ENCODE peak calls at places on chromosomes 11 and 22, in nine cellular contexts. One of them, this sample, is unnamed.

GRCh38 chr22:45503816-45504702 is 1.4 kb downstream of the FBLN1 start:
- DNase-seq in lower lobe of right lung: peak; percentile 38
- DNase-seq in PC-3: no peak
- DNase-seq in cardiac muscle cell: peak; percentile 67
- DNase-seq in left ventricle myocardium inferior: no peak
- DNase-seq in B cell: no peak
- DNase-seq in dorsolateral prefrontal cortex: no peak
- DNase-seq in ovary: peak; percentile 53
- DNase-seq in mucosa of descending colon: no peak
- DNase-seq in this sample: no peak

GRCh38 chr22:24216541-24217209 is 28.2 kb downstream of the GGT5 start:
- DNase-seq in lower lobe of right lung: no peak
- DNase-seq in PC-3: no peak
- DNase-seq in cardiac muscle cell: no peak
- DNase-seq in left ventricle myocardium inferior: no peak
- DNase-seq in B cell: no peak
- DNase-seq in dorsolateral prefrontal cortex: no peak
- DNase-seq in ovary: no peak
- DNase-seq in mucosa of descending colon: no peak
- DNase-seq in this sample: no peak

GRCh38 chr11:61041755-61042518 is 60.4 kb upstream of the CD5 start:
- DNase-seq in lower lobe of right lung: no peak
- DNase-seq in PC-3: peak; percentile 52
- DNase-seq in cardiac muscle cell: peak; percentile 32
- DNase-seq in left ventricle myocardium inferior: peak; percentile 35
- DNase-seq in B cell: peak; percentile 67
- DNase-seq in dorsolateral prefrontal cortex: no peak
- DNase-seq in ovary: peak; percentile 64
- DNase-seq in mucosa of descending colon: peak; percentile 62
- DNase-seq in this sample: no peak

GRCh38 chr11:64237484-64237951 is 3.1 kb downstream of the VEGFB start:
- DNase-seq in lower lobe of right lung: peak; percentile 88
- DNase-seq in PC-3: peak; percentile 95
- DNase-seq in cardiac muscle cell: no peak
- DNase-seq in left ventricle myocardium inferior: no peak
- DNase-seq in B cell: no peak
- DNase-seq in dorsolateral prefrontal cortex: no peak
- DNase-seq in ovary: peak; percentile 47
- DNase-seq in mucosa of descending colon: peak; percentile 91
- DNase-seq in this sample: no peak

GRCh38 chr11:43129329-43129728 is 182.5 kb upstream of the API5 start:
- DNase-seq in lower lobe of right lung: no peak
- DNase-seq in PC-3: no peak
- DNase-seq in cardiac muscle cell: no peak
- DNase-seq in left ventricle myocardium inferior: no peak
- DNase-seq in B cell: no peak
- DNase-seq in dorsolateral prefrontal cortex: no peak
- DNase-seq in ovary: no peak
- DNase-seq in mucosa of descending colon: no peak
- DNase-seq in this sample: no peak

GRCh38 chr11:67060111-67060522 is 3.5 kb downstream of the RHOD start:
- DNase-seq in lower lobe of right lung: no peak
- DNase-seq in PC-3: peak; percentile 48
- DNase-seq in cardiac muscle cell: no peak
- DNase-seq in left ventricle myocardium inferior: no peak
- DNase-seq in B cell: no peak
- DNase-seq in dorsolateral prefrontal cortex: no peak
- DNase-seq in ovary: no peak
- DNase-seq in mucosa of descending colon: no peak
- DNase-seq in this sample: no peak

GRCh38 chr11:123590296-123590912 is 64.0 kb downstream of the SCN3B start:
- DNase-seq in lower lobe of right lung: no peak
- DNase-seq in PC-3: peak; percentile 93
- DNase-seq in cardiac muscle cell: peak; percentile 62
- DNase-seq in left ventricle myocardium inferior: no peak
- DNase-seq in B cell: no peak
- DNase-seq in dorsolateral prefrontal cortex: no peak
- DNase-seq in ovary: no peak
- DNase-seq in mucosa of descending colon: peak; percentile 70
- DNase-seq in this sample: no peak

GRCh38 chr11:97641988-97642387 is 1252.2 kb downstream of the JRKL start:
- DNase-seq in lower lobe of right lung: no peak
- DNase-seq in PC-3: no peak
- DNase-seq in cardiac muscle cell: no peak
- DNase-seq in left ventricle myocardium inferior: no peak
- DNase-seq in B cell: no peak
- DNase-seq in dorsolateral prefrontal cortex: no peak
- DNase-seq in ovary: no peak
- DNase-seq in mucosa of descending colon: no peak
- DNase-seq in this sample: no peak

GRCh38 chr11:67301951-67302516 is 1.3 kb upstream of the SSH3 start:
- DNase-seq in lower lobe of right lung: peak; percentile 73
- DNase-seq in PC-3: peak; percentile 49
- DNase-seq in cardiac muscle cell: peak; percentile 57
- DNase-seq in left ventricle myocardium inferior: peak; percentile 64
- DNase-seq in B cell: no peak
- DNase-seq in dorsolateral prefrontal cortex: peak; percentile 61
- DNase-seq in ovary: peak; percentile 47
- DNase-seq in mucosa of descending colon: peak; percentile 81
- DNase-seq in this sample: no peak

GRCh38 chr11:78860720-78861422 is 286.2 kb upstream of the NARS2 start:
- DNase-seq in lower lobe of right lung: no peak
- DNase-seq in PC-3: peak; percentile 51
- DNase-seq in cardiac muscle cell: peak; percentile 63
- DNase-seq in left ventricle myocardium inferior: no peak
- DNase-seq in B cell: no peak
- DNase-seq in dorsolateral prefrontal cortex: no peak
- DNase-seq in ovary: no peak
- DNase-seq in mucosa of descending colon: no peak
- DNase-seq in this sample: no peak

GRCh38 chr11:587978-588380 is 11.7 kb downstream of the PHRF1 start:
- DNase-seq in lower lobe of right lung: peak; percentile 77
- DNase-seq in PC-3: no peak
- DNase-seq in cardiac muscle cell: peak; percentile 71
- DNase-seq in left ventricle myocardium inferior: no peak
- DNase-seq in B cell: no peak
- DNase-seq in dorsolateral prefrontal cortex: no peak
- DNase-seq in ovary: peak; percentile 49
- DNase-seq in mucosa of descending colon: peak; percentile 17
- DNase-seq in this sample: no peak

GRCh38 chr11:126601136-126601535 is 245.7 kb downstream of the ST3GAL4 start:
- DNase-seq in lower lobe of right lung: no peak
- DNase-seq in PC-3: no peak
- DNase-seq in cardiac muscle cell: no peak
- DNase-seq in left ventricle myocardium inferior: no peak
- DNase-seq in B cell: no peak
- DNase-seq in dorsolateral prefrontal cortex: no peak
- DNase-seq in ovary: no peak
- DNase-seq in mucosa of descending colon: no peak
- DNase-seq in this sample: no peak

GRCh38 chr22:20571531-20572007 is 64.2 kb downstream of the MED15 start:
- DNase-seq in lower lobe of right lung: no peak
- DNase-seq in PC-3: peak; percentile 7
- DNase-seq in cardiac muscle cell: peak; percentile 54
- DNase-seq in left ventricle myocardium inferior: peak; percentile 37
- DNase-seq in B cell: peak; percentile 69
- DNase-seq in dorsolateral prefrontal cortex: no peak
- DNase-seq in ovary: no peak
- DNase-seq in mucosa of descending colon: peak; percentile 59
- DNase-seq in this sample: no peak

GRCh38 chr11:69925366-69926196 is 106.4 kb upstream of the FGF3 start:
- DNase-seq in lower lobe of right lung: peak; percentile 28
- DNase-seq in PC-3: no peak
- DNase-seq in cardiac muscle cell: no peak
- DNase-seq in left ventricle myocardium inferior: no peak
- DNase-seq in B cell: no peak
- DNase-seq in dorsolateral prefrontal cortex: no peak
- DNase-seq in ovary: peak; percentile 13
- DNase-seq in mucosa of descending colon: peak; percentile 6
- DNase-seq in this sample: no peak

GRCh38 chr11:116257871-116258270 is 514.9 kb downstream of the BUD13 start:
- DNase-seq in lower lobe of right lung: no peak
- DNase-seq in PC-3: no peak
- DNase-seq in cardiac muscle cell: no peak
- DNase-seq in left ventricle myocardium inferior: no peak
- DNase-seq in B cell: no peak
- DNase-seq in dorsolateral prefrontal cortex: no peak
- DNase-seq in ovary: no peak
- DNase-seq in mucosa of descending colon: no peak
- DNase-seq in this sample: no peak

GRCh38 chr11:121112498-121113455 is 11.7 kb downstream of the TECTA start:
- DNase-seq in lower lobe of right lung: peak; percentile 69
- DNase-seq in PC-3: peak; percentile 87
- DNase-seq in cardiac muscle cell: peak; percentile 85
- DNase-seq in left ventricle myocardium inferior: peak; percentile 52
- DNase-seq in B cell: peak; percentile 25
- DNase-seq in dorsolateral prefrontal cortex: peak; percentile 50
- DNase-seq in ovary: peak; percentile 65
- DNase-seq in mucosa of descending colon: no peak
- DNase-seq in this sample: no peak

GRCh38 chr11:70398834-70399680 is 728 bp downstream of the CTTN start:
- DNase-seq in lower lobe of right lung: no peak
- DNase-seq in PC-3: no peak
- DNase-seq in cardiac muscle cell: no peak
- DNase-seq in left ventricle myocardium inferior: no peak
- DNase-seq in B cell: peak; percentile 34
- DNase-seq in dorsolateral prefrontal cortex: no peak
- DNase-seq in ovary: peak; percentile 60
- DNase-seq in mucosa of descending colon: peak; percentile 42
- DNase-seq in this sample: no peak

GRCh38 chr11:37946155-37946766 is 1348.2 kb upstream of the RAG2 start:
- DNase-seq in lower lobe of right lung: no peak
- DNase-seq in PC-3: peak; percentile 54
- DNase-seq in cardiac muscle cell: peak; percentile 75
- DNase-seq in left ventricle myocardium inferior: no peak
- DNase-seq in B cell: peak; percentile 1
- DNase-seq in dorsolateral prefrontal cortex: no peak
- DNase-seq in ovary: no peak
- DNase-seq in mucosa of descending colon: no peak
- DNase-seq in this sample: no peak

DNA sequence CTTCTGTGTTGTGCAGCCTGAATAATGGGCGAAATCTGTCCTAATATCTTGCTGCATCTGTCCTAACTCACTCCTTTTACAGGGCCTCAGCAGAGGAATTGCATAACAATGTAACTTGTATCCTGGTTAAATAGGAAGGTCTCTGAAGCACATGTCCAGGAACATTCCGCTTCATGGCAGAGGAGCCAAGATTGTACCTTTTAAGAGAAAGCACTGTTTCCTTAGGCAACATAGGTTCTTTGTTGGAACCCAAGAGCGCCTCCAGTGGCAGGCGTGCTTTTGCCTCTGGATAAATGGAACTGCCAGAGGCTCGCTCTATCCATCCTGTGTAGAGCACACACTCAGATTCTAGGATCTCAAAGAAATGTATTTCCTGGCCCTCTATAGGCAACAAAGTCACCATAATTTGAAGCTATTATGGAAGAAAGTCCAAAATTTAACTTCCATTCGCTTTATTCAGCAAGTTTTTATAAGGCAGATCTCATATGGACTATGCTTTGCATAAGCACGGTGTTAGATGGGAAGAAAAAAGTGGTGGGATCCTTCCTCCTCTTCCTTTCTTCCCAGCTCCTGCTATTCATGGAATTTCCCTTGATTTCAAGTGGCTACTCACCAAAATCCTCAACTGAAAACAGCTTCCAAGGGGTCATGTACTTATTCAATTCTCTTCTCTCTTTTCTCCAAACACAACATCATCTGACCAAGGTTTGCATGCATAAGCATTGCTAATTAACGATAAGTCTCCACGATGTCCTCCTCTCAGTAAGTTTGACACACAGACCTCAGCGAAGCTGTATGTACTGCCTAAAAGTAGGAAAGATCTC is at the start of gene BLID:
- DNase-seq in lower lobe of right lung: peak; percentile 75
- DNase-seq in PC-3: peak; percentile 66
- DNase-seq in cardiac muscle cell: peak; percentile 71
- DNase-seq in left ventricle myocardium inferior: peak; percentile 30
- DNase-seq in B cell: no peak
- DNase-seq in dorsolateral prefrontal cortex: peak; percentile 5
- DNase-seq in ovary: peak; percentile 48
- DNase-seq in mucosa of descending colon: peak; percentile 25
- DNase-seq in this sample: no peak
- TF ChIP-seq CTCF in lower lobe of right lung: peak; percentile 55
- TF ChIP-seq CTCF in PC-3: peak; percentile 89
- TF ChIP-seq CTCF in cardiac muscle cell: peak; percentile 66
- TF ChIP-seq CTCF in left ventricle myocardium inferior: peak; percentile 64
- TF ChIP-seq CTCF in B cell: no peak
- TF ChIP-seq CTCF in dorsolateral prefrontal cortex: peak; percentile 24
- TF ChIP-seq CTCF in ovary: no peak
- TF ChIP-seq CTCF in mucosa of descending colon: no peak
- TF ChIP-seq CTCF in this sample: peak; percentile 78

DNA sequence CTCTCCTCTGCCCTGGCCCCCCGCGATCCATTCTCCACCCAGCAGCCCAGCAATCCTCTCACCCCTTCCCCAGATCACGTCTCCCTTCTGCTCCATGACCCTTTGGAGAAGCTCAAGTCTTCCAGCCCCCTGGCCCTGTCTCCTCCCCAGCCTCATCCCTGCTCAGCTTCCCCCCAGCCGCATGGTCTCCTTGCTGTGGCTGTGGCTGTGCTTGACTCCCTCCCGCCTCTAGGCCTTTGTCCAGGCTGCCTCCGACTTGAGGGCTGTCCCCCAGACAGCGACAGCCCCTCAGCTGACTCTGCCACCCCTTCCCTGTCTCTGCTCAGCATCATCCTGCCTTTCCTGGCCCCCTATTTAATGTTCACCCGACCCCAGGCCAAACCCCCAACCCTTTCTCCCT is 59.3 kb downstream of the CACNA1I start:
- DNase-seq in lower lobe of right lung: no peak
- DNase-seq in PC-3: no peak
- DNase-seq in cardiac muscle cell: no peak
- DNase-seq in left ventricle myocardium inferior: no peak
- DNase-seq in B cell: no peak
- DNase-seq in dorsolateral prefrontal cortex: no peak
- DNase-seq in ovary: no peak
- DNase-seq in mucosa of descending colon: no peak
- DNase-seq in this sample: no peak
- TF ChIP-seq CTCF in lower lobe of right lung: no peak
- TF ChIP-seq CTCF in PC-3: no peak
- TF ChIP-seq CTCF in cardiac muscle cell: no peak
- TF ChIP-seq CTCF in left ventricle myocardium inferior: no peak
- TF ChIP-seq CTCF in B cell: no peak
- TF ChIP-seq CTCF in dorsolateral prefrontal cortex: no peak
- TF ChIP-seq CTCF in ovary: no peak
- TF ChIP-seq CTCF in mucosa of descending colon: no peak
- TF ChIP-seq CTCF in this sample: no peak

GRCh38 chr22:43783777-43784176 is 28.3 kb downstream of the EFCAB6 start:
- DNase-seq in lower lobe of right lung: no peak
- DNase-seq in PC-3: peak; percentile 2
- DNase-seq in cardiac muscle cell: peak; percentile 2
- DNase-seq in left ventricle myocardium inferior: no peak
- DNase-seq in B cell: no peak
- DNase-seq in dorsolateral prefrontal cortex: no peak
- DNase-seq in ovary: no peak
- DNase-seq in mucosa of descending colon: no peak
- DNase-seq in this sample: no peak
- TF ChIP-seq CTCF in lower lobe of right lung: no peak
- TF ChIP-seq CTCF in PC-3: peak; percentile 31
- TF ChIP-seq CTCF in cardiac muscle cell: peak; percentile 14
- TF ChIP-seq CTCF in left ventricle myocardium inferior: no peak
- TF ChIP-seq CTCF in B cell: no peak
- TF ChIP-seq CTCF in dorsolateral prefrontal cortex: no peak
- TF ChIP-seq CTCF in ovary: no peak
- TF ChIP-seq CTCF in mucosa of descending colon: no peak
- TF ChIP-seq CTCF in this sample: peak; percentile 62

GRCh38 chr11:133081020-133081419 is 451.3 kb downstream of the OPCML start:
- DNase-seq in lower lobe of right lung: no peak
- DNase-seq in PC-3: no peak
- DNase-seq in cardiac muscle cell: no peak
- DNase-seq in left ventricle myocardium inferior: no peak
- DNase-seq in B cell: no peak
- DNase-seq in dorsolateral prefrontal cortex: no peak
- DNase-seq in ovary: no peak
- DNase-seq in mucosa of descending colon: no peak
- DNase-seq in this sample: no peak
- TF ChIP-seq CTCF in lower lobe of right lung: no peak
- TF ChIP-seq CTCF in PC-3: no peak
- TF ChIP-seq CTCF in cardiac muscle cell: no peak
- TF ChIP-seq CTCF in left ventricle myocardium inferior: no peak
- TF ChIP-seq CTCF in B cell: no peak
- TF ChIP-seq CTCF in dorsolateral prefrontal cortex: no peak
- TF ChIP-seq CTCF in ovary: no peak
- TF ChIP-seq CTCF in mucosa of descending colon: no peak
- TF ChIP-seq CTCF in this sample: peak; percentile 50